ENCODE peak calls at places on chromosome 22, in four cellular contexts. A is GM19239, W is uterus, T is brain microvascular endothelial cell. B is an unnamed sample.

GRCh38 chr22:38172016-38172431 is 9.6 kb downstream of the PLA2G6 start:
- DNase-seq in W (no peak), A (no peak), T (no peak), B (no peak)

GRCh38 chr22:28647216-28647615 is 32.4 kb downstream of the TTC28 start:
- DNase-seq in T (no peak), W (no peak), A (no peak), B (no peak)

GRCh38 chr22:27237342-27237741 is 564.2 kb downstream of the MN1 start:
- DNase-seq in W (no peak), T (no peak), A (no peak), B (no peak)

GRCh38 chr22:43726964-43727543 is 85.1 kb downstream of the EFCAB6 start:
- DNase-seq in W (no peak), A (no peak), T (no peak), B (no peak)

GRCh38 chr22:46064236-46064965 is 85.9 kb upstream of the PPARA start:
- DNase-seq in T (no peak), W (peak; percentile 44), A (no peak), B (no peak)

GRCh38 chr22:17213976-17214375 is 5.3 kb downstream of the ADA2 start:
- DNase-seq in A (no peak), T (peak; percentile 27), W (peak; percentile 30), B (no peak)

GRCh38 chr22:42116848-42117424 is 13.7 kb downstream of the CYP2D6 start:
- DNase-seq in T (no peak), A (no peak), W (no peak), B (no peak)

GRCh38 chr22:23117275-23117674 is 24.5 kb downstream of the RSPH14 start:
- DNase-seq in T (no peak), W (no peak), A (no peak), B (no peak)

GRCh38 chr22:44191036-44191454 is 10.3 kb downstream of the PARVG start:
- DNase-seq in A (no peak), W (no peak), T (no peak), B (peak; percentile 65)